ENCODE peak calls at places on chromosomes 5 and 9, in nine cellular contexts. L is mammary epithelial cell; B is A549; S is CD4-positive, alpha-beta T cell; G is right lobe of liver; J is tibial artery; I is esophagus squamous epithelium; N is fibroblast of lung; K is transverse colon. Q is an unnamed sample.

GRCh38 chr5:55570026-55570425 is 35.3 kb upstream of the PLPP1 start:
- DNase-seq in L (no peak), B (no peak), S (no peak), G (no peak), J (no peak), I (no peak), N (peak), K (no peak), Q (no peak)

GRCh38 chr9:129198737-129199435 is 20.8 kb upstream of the IER5L start:
- DNase-seq in L (no peak), B (peak), S (no peak), G (no peak), J (no peak), I (no peak), N (no peak), K (no peak), Q (no peak)

GRCh38 chr5:89929834-89930233 is 479.7 kb downstream of the CETN3 start:
- DNase-seq in L (no peak), B (no peak), S (no peak), G (no peak), J (no peak), I (no peak), N (peak), K (no peak), Q (no peak)

GRCh38 chr5:31413030-31413812 is 118.7 kb downstream of the DROSHA start:
- DNase-seq in L (peak), B (no peak), S (no peak), G (no peak), J (no peak), I (no peak), N (no peak), K (no peak), Q (no peak)

GRCh38 chr5:79346420-79346824 is 110.5 kb downstream of the JMY start:
- DNase-seq in L (peak), B (peak), S (no peak), G (no peak), J (no peak), I (no peak), N (peak), K (no peak), Q (no peak)

GRCh38 chr9:76866689-76867088 is 39.2 kb downstream of the PRUNE2 start:
- DNase-seq in L (peak), B (peak), S (no peak), G (no peak), J (no peak), I (no peak), N (peak), K (no peak), Q (no peak)

GRCh38 chr5:107672212-107673105 is 1.7 kb upstream of the EFNA5 start:
- DNase-seq in L (peak), B (peak), S (no peak), G (peak), J (peak), I (no peak), N (peak), K (peak), Q (peak)

GRCh38 chr5:42992035-42992570 is 48.0 kb downstream of the ANXA2R start:
- DNase-seq in L (peak), B (peak), S (peak), G (peak), J (peak), I (peak), N (peak), K (peak), Q (no peak)

GRCh38 chr9:137312852-137313325 is 10.8 kb upstream of the NRARP start:
- DNase-seq in L (no peak), B (peak), S (no peak), G (no peak), J (no peak), I (no peak), N (no peak), K (no peak), Q (no peak)

GRCh38 chr5:74639538-74640449 is 734 bp downstream of the ENC1 start:
- DNase-seq in L (no peak), B (peak), S (no peak), G (peak), J (no peak), I (no peak), N (no peak), K (peak), Q (peak)

GRCh38 chr5:181234455-181235306 is 9.0 kb downstream of the RACK1 start:
- DNase-seq in L (no peak), B (no peak), S (no peak), G (no peak), J (peak), I (no peak), N (no peak), K (no peak), Q (no peak)

GRCh38 chr9:16824545-16825041 is 45.9 kb downstream of the BNC2 start:
- DNase-seq in L (peak), B (peak), S (no peak), G (no peak), J (no peak), I (no peak), N (peak), K (no peak), Q (no peak)

GRCh38 chr5:120817044-120817985 is 353.2 kb downstream of the PRR16 start:
- DNase-seq in L (peak), B (peak), S (no peak), G (no peak), J (no peak), I (no peak), N (peak), K (no peak), Q (no peak)

GRCh38 chr5:173035904-173036707 is 20.0 kb upstream of the CREBRF start:
- DNase-seq in L (no peak), B (no peak), S (no peak), G (no peak), J (no peak), I (no peak), N (no peak), K (peak), Q (no peak)

GRCh38 chr5:138503487-138504270 is 38.4 kb downstream of the EGR1 start:
- DNase-seq in L (peak), B (peak), S (no peak), G (no peak), J (no peak), I (no peak), N (peak), K (peak), Q (no peak)

GRCh38 chr5:123699571-123699970 is 187.6 kb downstream of the CSNK1G3 start:
- DNase-seq in L (no peak), B (no peak), S (no peak), G (no peak), J (no peak), I (no peak), N (no peak), K (no peak), Q (no peak)

GRCh38 chr9:1057910-1058309 is 7.8 kb downstream of the DMRT2 start:
- DNase-seq in L (no peak), B (no peak), S (no peak), G (no peak), J (no peak), I (no peak), N (no peak), K (no peak), Q (no peak)

GRCh38 chr5:68365894-68366293 is 150.3 kb downstream of the PIK3R1 start:
- DNase-seq in L (no peak), B (no peak), S (no peak), G (no peak), J (no peak), I (no peak), N (no peak), K (no peak), Q (no peak)

GRCh38 chr5:33212900-33213299 is 227.9 kb upstream of the TARS1 start:
- DNase-seq in L (no peak), B (no peak), S (no peak), G (no peak), J (no peak), I (no peak), N (no peak), K (no peak), Q (no peak)

DNA sequence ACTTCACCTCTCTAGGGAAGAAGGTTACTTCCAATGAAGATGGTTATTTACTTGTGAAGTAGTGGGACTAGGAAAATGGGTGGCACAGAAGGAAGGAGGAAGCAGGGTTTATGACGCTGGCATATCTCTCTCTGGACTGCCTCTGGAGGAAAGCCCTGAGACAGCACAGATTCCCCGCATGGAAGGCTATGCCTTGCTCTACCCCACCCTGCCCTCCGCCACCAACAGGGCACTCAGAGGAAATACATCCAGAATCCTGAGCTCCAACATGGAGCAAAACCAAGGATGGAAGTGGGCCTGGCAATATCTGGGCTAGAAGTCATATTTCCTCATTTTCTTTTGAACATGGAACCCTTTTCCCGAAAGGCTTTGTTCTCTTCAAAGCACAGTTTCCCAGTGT is 346.9 kb downstream of the ZSWIM6 start:
- DNase-seq in L (no peak), B (peak), S (no peak), G (no peak), J (no peak), I (no peak), N (no peak), K (peak), Q (no peak)
- TF ChIP-seq CTCF in L (no peak), B (no peak), S (no peak), G (no peak), J (no peak), I (no peak), N (no peak), K (peak), Q (peak)

DNA sequence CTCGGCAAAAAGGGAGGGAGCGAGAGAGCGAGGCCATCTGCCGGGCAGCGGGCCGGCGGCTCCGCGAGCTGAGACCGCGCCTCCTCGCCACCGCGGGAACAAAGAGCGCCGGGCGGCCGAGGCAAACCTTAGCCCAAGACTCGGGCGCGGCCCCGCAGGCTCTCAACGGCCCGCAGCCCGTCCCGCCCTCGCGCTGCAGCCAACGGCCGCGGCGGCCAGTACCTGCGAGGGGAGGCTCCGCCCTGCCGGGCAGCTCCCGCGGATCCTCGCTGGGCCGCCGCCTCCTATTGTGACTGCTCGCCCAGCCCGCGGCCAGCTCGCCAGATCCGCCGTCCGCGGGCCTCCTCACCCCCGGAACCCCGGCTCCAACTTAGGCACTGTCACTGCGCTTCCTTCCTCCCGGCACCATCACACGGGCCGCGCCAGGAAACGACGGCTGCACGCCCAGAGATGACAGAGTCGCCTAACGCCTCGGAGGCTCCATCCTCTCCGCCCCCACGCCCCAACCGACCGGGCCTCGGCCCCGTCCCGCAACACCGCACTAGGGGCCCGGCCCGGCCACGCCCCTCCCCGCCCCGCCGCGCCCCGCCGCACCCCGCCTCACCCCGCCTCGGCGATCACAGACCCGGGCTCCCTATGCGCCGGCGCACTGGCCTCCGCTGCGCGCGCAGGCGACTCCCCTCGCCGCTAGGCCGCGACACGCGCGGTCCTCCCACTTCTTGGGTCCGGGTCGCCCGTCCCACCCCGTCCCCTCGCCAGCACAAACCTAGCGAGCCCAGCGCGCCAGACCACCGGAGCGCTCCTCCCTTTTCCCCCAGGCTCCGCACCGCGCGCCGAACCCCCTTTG is 486 bp upstream of the RNF38 start:
- DNase-seq in L (peak), B (peak), S (peak), G (peak), J (peak), I (peak), N (peak), K (peak), Q (peak)
- TF ChIP-seq CTCF in L (no peak), B (no peak), S (no peak), G (no peak), J (no peak), I (peak), N (no peak), K (peak), Q (no peak)

GRCh38 chr5:171158581-171158980 is 150.5 kb upstream of the TLX3 start:
- DNase-seq in L (peak), B (no peak), S (no peak), G (no peak), J (no peak), I (no peak), N (no peak), K (no peak), Q (no peak)

GRCh38 chr5:171166766-171167165 is 142.3 kb upstream of the TLX3 start:
- DNase-seq in L (no peak), B (no peak), S (no peak), G (no peak), J (no peak), I (no peak), N (no peak), K (no peak), Q (no peak)

GRCh38 chr5:171162165-171162564 is 146.9 kb upstream of the TLX3 start:
- DNase-seq in L (no peak), B (no peak), S (no peak), G (no peak), J (no peak), I (no peak), N (no peak), K (no peak), Q (no peak)

GRCh38 chr5:171157775-171158174 is 151.3 kb upstream of the TLX3 start:
- DNase-seq in L (no peak), B (no peak), S (no peak), G (no peak), J (no peak), I (no peak), N (no peak), K (no peak), Q (no peak)

DNA sequence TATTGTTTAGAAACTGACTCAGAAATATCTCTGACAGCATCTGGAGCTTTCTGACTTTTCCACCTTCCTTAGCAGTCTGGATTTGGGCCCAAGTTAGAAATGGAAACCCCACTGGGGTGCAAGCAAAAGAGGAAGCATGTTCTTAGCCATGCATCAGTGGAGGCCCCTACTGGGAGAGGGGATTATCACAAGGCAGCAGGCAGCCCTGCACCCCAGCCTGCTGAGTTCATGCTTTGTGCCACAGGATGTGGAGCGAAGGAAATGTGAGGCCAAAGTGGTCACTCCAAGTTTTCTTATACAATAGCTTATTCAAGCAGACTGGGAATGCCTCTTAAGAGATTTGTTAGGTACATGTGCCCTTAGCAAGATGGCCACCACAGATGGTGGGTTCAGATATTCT is 146.4 kb upstream of the TLX3 start:
- DNase-seq in L (no peak), B (peak), S (no peak), G (no peak), J (no peak), I (no peak), N (peak), K (no peak), Q (no peak)
- TF ChIP-seq CTCF in L (peak), B (peak), S (no peak), G (peak), J (no peak), I (no peak), N (peak), K (no peak), Q (peak)

GRCh38 chr9:22037954-22038690 is 29.0 kb upstream of the CDKN2B start:
- DNase-seq in L (peak), B (no peak), S (no peak), G (no peak), J (no peak), I (no peak), N (no peak), K (no peak), Q (no peak)
- TF ChIP-seq CTCF in L (peak), B (no peak), S (peak), G (peak), J (peak), I (peak), N (peak), K (peak), Q (peak)

GRCh38 chr9:75851917-75852316 is 38.6 kb upstream of the PCSK5 start:
- DNase-seq in L (no peak), B (no peak), S (no peak), G (no peak), J (no peak), I (no peak), N (no peak), K (no peak), Q (peak)

GRCh38 chr9:75858497-75859092 is 31.9 kb upstream of the PCSK5 start:
- DNase-seq in L (no peak), B (no peak), S (no peak), G (no peak), J (no peak), I (no peak), N (no peak), K (no peak), Q (no peak)

GRCh38 chr9:75852746-75853145 is 37.7 kb upstream of the PCSK5 start:
- DNase-seq in L (no peak), B (no peak), S (no peak), G (no peak), J (no peak), I (no peak), N (no peak), K (no peak), Q (no peak)

GRCh38 chr9:75850459-75851200 is 39.8 kb upstream of the PCSK5 start:
- DNase-seq in L (no peak), B (no peak), S (no peak), G (no peak), J (no peak), I (no peak), N (no peak), K (no peak), Q (no peak)

DNA sequence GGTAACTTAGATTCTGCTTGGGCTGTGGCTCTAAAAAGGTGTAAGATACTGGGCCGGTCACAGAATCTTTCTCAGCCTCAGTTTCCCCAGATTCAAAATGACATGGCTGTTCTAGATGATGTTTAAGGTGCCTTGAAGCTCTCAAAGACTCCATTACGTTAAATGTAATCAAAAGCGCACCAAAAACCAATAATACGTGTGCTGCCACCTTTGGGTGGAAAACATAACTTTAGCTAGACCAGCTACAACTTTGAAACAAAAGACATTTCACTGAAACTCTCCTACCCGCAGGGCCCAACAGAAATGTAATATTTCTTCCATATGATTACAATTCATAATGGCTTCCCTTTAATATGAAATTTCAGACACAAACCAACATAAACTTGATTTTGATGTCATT is 35.0 kb upstream of the PCSK5 start:
- DNase-seq in L (peak), B (peak), S (no peak), G (no peak), J (no peak), I (no peak), N (no peak), K (peak), Q (no peak)
- TF ChIP-seq CTCF in L (peak), B (peak), S (peak), G (peak), J (peak), I (peak), N (peak), K (peak), Q (peak)

GRCh38 chr5:97534166-97534565 is 351.1 kb upstream of the RIOK2 start:
- DNase-seq in L (peak), B (peak), S (no peak), G (no peak), J (no peak), I (no peak), N (peak), K (peak), Q (no peak)
- TF ChIP-seq CTCF in L (peak), B (peak), S (no peak), G (peak), J (peak), I (peak), N (peak), K (peak), Q (peak)

DNA sequence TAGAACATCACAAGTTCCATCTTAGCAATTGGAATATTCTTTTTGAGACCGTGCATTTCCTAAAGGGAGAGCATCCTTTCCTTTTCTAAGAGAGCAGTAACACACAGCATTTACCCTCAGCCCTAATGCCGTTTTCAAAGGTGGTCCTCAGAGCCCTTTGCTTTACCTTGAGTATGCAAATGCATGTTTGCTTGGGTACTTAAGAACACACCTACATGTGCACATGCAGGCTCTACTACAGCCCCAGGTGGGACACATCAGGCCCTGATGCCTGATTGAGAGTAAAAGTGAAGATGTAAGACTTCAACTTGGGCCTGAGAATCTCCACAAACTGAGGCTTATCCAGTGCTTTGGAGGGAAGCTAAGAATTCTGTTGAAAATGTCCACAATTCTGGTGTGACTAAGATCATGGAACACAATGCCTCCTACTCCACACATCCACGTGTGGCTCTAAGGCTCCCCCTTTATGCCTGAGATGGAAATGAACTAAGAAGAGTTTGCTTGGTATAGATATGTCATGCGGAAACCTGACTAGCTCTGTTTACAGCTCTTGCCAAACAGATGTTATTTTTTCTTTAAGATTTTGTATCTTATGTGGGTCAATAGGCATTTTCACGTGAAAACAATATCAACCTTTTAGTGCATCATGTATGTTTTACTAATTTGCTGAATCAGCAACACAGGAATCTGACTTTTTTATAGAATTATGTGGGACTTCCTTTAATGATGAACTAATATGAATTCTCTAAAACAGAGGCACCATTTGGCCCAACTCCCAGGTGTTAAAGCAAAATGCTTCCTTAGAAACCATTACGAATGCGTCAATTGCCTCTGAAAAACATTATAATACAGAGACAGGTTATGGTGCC is 48.9 kb upstream of the SLC2A8 start:
- DNase-seq in L (peak), B (peak), S (no peak), G (no peak), J (no peak), I (no peak), N (peak), K (no peak), Q (no peak)
- TF ChIP-seq CTCF in L (peak), B (peak), S (no peak), G (peak), J (peak), I (peak), N (peak), K (no peak), Q (peak)

Q was measured in progenitor cell of endocrine pancreas.